ENCODE peak calls at places on chromosomes 12 and 14, in four cellular contexts. U, A, F and Q are unnamed samples.
A peak's percentile ranks its signal among the peaks of the same experiment; 100 is the strongest.

GRCh38 chr12:41699658-41700057 is 445.0 kb downstream of the GXYLT1 start:
- DNase-seq in U (no peak), A (no peak), F (no peak), Q (no peak)

GRCh38 chr12:91001306-91001705 is 3.5 kb downstream of the EPYC start:
- DNase-seq in U (no peak), A (no peak), F (no peak), Q (no peak)

GRCh38 chr12:47021298-47021697 is 58.1 kb upstream of the PCED1B start:
- DNase-seq in U (peak; percentile 11), A (peak; percentile 46), F (peak; percentile 32), Q (peak; percentile 30)

GRCh38 chr12:6332459-6332858 is 9.4 kb downstream of the TNFRSF1A start:
- DNase-seq in U (no peak), A (no peak), F (no peak), Q (no peak)

GRCh38 chr12:101941306-101942000 is 64.1 kb downstream of the DRAM1 start:
- DNase-seq in U (no peak), A (no peak), F (no peak), Q (no peak)

GRCh38 chr12:77364400-77364799 is 299.0 kb upstream of the E2F7 start:
- DNase-seq in U (no peak), A (no peak), F (no peak), Q (no peak)

GRCh38 chr14:91315844-91316267 is 71.4 kb upstream of the GPR68 start:
- DNase-seq in U (peak; percentile 88), A (no peak), F (no peak), Q (no peak)

GRCh38 chr14:60637138-60637489 is 12.2 kb downstream of the SIX1 start:
- DNase-seq in U (no peak), A (no peak), F (no peak), Q (no peak)

GRCh38 chr12:80936353-80936641 is 1.4 kb downstream of the LIN7A start:
- DNase-seq in U (no peak), A (no peak), F (no peak), Q (no peak)

GRCh38 chr12:90305379-90305778 is 596.7 kb upstream of the ATP2B1 start:
- DNase-seq in U (no peak), A (no peak), F (no peak), Q (no peak)

GRCh38 chr14:105181542-105182295 is 607 bp upstream of the NUDT14 start:
- DNase-seq in U (no peak), A (no peak), F (no peak), Q (no peak)

GRCh38 chr14:20801726-20802125 is 918 bp downstream of the RNASE1 start:
- DNase-seq in U (no peak), A (no peak), F (peak; percentile 20), Q (no peak)

GRCh38 chr12:61554268-61555008 is 705.8 kb upstream of the USP15 start:
- DNase-seq in U (no peak), A (no peak), F (no peak), Q (no peak)

GRCh38 chr12:1906579-1906978 is 11.9 kb downstream of the CACNA2D4 start:
- DNase-seq in U (no peak), A (no peak), F (no peak), Q (no peak)

GRCh38 chr12:110174373-110174996 is 50.3 kb downstream of the IFT81 start:
- DNase-seq in U (no peak), A (no peak), F (no peak), Q (no peak)

GRCh38 chr12:124660846-124661245 is 93.4 kb upstream of the NCOR2 start:
- DNase-seq in U (no peak), A (no peak), F (no peak), Q (no peak)

GRCh38 chr14:62347658-62348057 is 585.4 kb downstream of the SNAPC1 start:
- DNase-seq in U (no peak), A (no peak), F (no peak), Q (no peak)

GRCh38 chr12:64923536-64923935 is 99.1 kb downstream of the TBC1D30 start:
- DNase-seq in U (peak; percentile 15), A (no peak), F (no peak), Q (no peak)

GRCh38 chr14:40981247-40981646 is 625.4 kb upstream of the LRFN5 start:
- DNase-seq in U (no peak), A (no peak), F (no peak), Q (no peak)

GRCh38 chr12:60230103-60230502 is 634.3 kb downstream of the SLC16A7 start:
- DNase-seq in U (no peak), A (no peak), F (no peak), Q (no peak)

GRCh38 chr14:69101331-69101826 is 51.5 kb downstream of the DCAF5 start:
- DNase-seq in U (no peak), A (no peak), F (peak; percentile 28), Q (peak; percentile 18)

GRCh38 chr12:29783773-29784666 is at the start of gene TMTC1:
- DNase-seq in U (no peak), A (no peak), F (no peak), Q (peak; percentile 78)

GRCh38 chr12:98513379-98514318 is 1.7 kb upstream of the TMPO start:
- DNase-seq in U (no peak), A (no peak), F (no peak), Q (no peak)

GRCh38 chr14:32468955-32469354 is 139.9 kb downstream of the AKAP6 start:
- DNase-seq in U (no peak), A (peak; percentile 28), F (no peak), Q (no peak)

GRCh38 chr12:110330544-110330943 is 49.5 kb downstream of the ATP2A2 start:
- DNase-seq in U (no peak), A (no peak), F (no peak), Q (no peak)

GRCh38 chr12:49666176-49666575 is 41.0 kb downstream of the FMNL3 start:
- DNase-seq in U (no peak), A (no peak), F (no peak), Q (no peak)

GRCh38 chr12:67394600-67394999 is 125.4 kb downstream of the CAND1 start:
- DNase-seq in U (no peak), A (no peak), F (no peak), Q (peak; percentile 13)

GRCh38 chr12:16606201-16606849 is 363 bp upstream of the LMO3 start:
- DNase-seq in U (no peak), A (no peak), F (no peak), Q (peak; percentile 29)

GRCh38 chr12:75257510-75257909 is 47.9 kb upstream of the KCNC2 start:
- DNase-seq in U (no peak), A (no peak), F (no peak), Q (no peak)

GRCh38 chr12:75909714-75910451 is 121.7 kb downstream of the PHLDA1 start:
- DNase-seq in U (no peak), A (peak; percentile 29), F (no peak), Q (no peak)

GRCh38 chr14:80491131-80491530 is 279.8 kb upstream of the DIO2 start:
- DNase-seq in U (peak; percentile 23), A (peak; percentile 20), F (no peak), Q (no peak)

GRCh38 chr12:12745576-12746211 is 28.5 kb downstream of the CDKN1B start:
- DNase-seq in U (no peak), A (no peak), F (no peak), Q (no peak)

GRCh38 chr14:79663453-79663852 is 547.9 kb downstream of the DIO2 start:
- DNase-seq in U (no peak), A (no peak), F (no peak), Q (no peak)

GRCh38 chr12:88763536-88764100 is 183.3 kb upstream of the KITLG start:
- DNase-seq in U (no peak), A (no peak), F (no peak), Q (no peak)

GRCh38 chr14:101474563-101475467 is 86.5 kb upstream of the DIO3 start:
- DNase-seq in U (no peak), A (no peak), F (no peak), Q (no peak)

DNA sequence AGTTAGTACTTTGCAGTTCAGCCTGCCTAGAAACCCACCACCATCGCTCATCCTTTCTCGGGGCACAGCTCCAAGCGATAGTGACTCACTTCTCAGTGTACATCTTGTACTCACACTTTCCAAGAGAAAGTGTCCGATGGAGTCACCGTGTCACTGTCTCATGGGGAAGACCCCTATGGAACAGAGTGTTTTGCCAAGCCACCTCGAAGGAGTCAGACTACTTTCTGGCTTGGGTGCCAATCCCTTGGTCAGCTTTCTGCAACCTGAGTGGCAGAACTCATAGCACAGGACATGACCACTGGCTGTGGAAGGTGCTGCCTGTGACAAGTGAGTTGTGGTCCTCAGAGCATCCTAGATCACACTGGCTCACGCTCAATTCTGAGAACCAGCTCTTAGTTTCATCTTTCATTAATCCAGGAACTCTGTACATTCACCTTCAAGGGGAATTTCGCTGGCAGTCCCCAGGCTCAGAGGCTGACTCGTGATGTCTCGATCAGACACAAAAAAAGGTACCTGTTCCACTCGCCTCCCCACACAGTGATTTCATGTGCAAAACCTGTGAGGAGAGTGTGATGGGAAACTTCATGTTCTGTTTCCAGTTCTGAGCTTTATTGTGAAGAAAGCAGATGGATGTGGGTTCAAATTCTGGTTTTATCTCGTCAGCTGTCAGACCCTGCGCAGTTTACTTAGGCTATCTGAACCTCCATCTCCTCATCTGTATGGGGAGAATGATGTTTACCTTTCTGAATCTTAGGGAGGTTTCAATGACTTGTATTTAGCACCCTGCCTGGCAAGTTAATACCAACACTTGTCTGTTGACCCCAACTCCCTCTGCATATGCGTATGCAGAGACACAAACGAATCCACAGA is 127.3 kb upstream of the CCND2 start:
- DNase-seq in U (peak; percentile 87), A (no peak), F (no peak), Q (no peak)
- TF ChIP-seq FOXM1 in U (no peak), A (no peak), F (no peak), Q (no peak)

GRCh38 chr12:69502342-69503081 is 32.3 kb downstream of the FRS2 start:
- DNase-seq in U (no peak), A (no peak), F (no peak), Q (no peak)
- TF ChIP-seq SP1 in U (no peak), A (no peak), F (no peak), Q (no peak)

DNA sequence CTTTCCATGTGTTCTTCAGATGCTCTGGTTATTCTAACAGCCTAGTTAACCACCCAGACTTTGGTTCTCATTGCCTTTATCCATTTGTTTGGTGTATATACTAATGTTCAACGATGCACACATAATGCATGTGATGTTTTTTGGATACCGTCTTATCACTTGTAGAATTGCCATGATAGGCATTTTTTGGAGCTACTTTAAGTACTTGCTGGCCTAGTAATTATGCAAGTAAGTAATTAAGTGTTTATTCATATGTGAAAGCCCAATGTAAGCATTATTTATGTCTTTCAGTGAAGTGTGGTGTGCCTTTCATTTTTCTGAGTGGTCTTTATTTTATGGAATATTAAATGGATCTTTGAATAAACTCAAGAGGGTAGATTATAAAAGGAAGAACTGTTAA is 14.2 kb downstream of the RAP1B start:
- DNase-seq in U (no peak), A (no peak), F (no peak), Q (no peak)
- TF ChIP-seq FOXM1 in U (no peak), A (no peak), F (no peak), Q (no peak)

GRCh38 chr12:21505888-21506287 is 4.3 kb downstream of the GOLT1B start:
- DNase-seq in U (no peak), A (no peak), F (no peak), Q (no peak)

DNA sequence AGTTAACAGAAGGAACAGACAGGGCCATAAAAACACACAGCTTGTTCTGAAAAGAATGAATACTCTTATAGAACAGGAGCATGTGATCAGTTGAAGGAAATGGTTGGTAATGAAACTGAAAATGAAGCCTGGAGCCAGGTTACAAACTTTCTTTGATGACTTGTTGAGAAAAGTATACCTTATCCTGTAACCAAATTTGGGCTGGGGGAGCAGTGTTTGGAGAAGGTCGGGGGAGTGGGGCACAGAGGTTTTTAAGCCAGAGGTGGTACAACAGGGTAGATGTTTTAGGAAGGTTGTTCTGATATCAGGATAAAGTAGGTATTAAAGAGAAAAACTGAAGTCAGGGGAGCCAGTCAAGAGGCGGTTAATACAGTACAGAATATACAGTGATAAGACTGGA is 8.2 kb downstream of the GOLT1B start:
- DNase-seq in U (peak; percentile 19), A (no peak), F (no peak), Q (no peak)
- TF ChIP-seq SP1 in U (no peak), A (no peak), F (no peak), Q (no peak)